ENCODE peak calls at places on chromosomes 5 and 9, in eight cellular contexts. One of them, this sample, is unnamed.

GRCh38 chr9:75186767-75187380 is 98.6 kb downstream of the OSTF1 start:
- DNase-seq in RWPE1: peak; percentile 37
- DNase-seq in memory B cell: no peak
- DNase-seq in stimulated activated CD8-positive, alpha-beta memory T cell treated with anti-CD3 and anti-CD28 coated beads, Interleukin-7, amount 100 ng/mL, for 1 hour: no peak
- DNase-seq in AG10803: peak; percentile 14
- DNase-seq in transverse colon: no peak
- DNase-seq in ecto neural progenitor cell: no peak
- DNase-seq in sigmoid colon: no peak
- DNase-seq in this sample: no peak

GRCh38 chr9:99818439-99818992 is 3.2 kb upstream of the NR4A3 start:
- DNase-seq in RWPE1: no peak
- DNase-seq in memory B cell: no peak
- DNase-seq in stimulated activated CD8-positive, alpha-beta memory T cell treated with anti-CD3 and anti-CD28 coated beads, Interleukin-7, amount 100 ng/mL, for 1 hour: no peak
- DNase-seq in AG10803: no peak
- DNase-seq in transverse colon: no peak
- DNase-seq in ecto neural progenitor cell: peak; percentile 56
- DNase-seq in sigmoid colon: no peak
- DNase-seq in this sample: no peak

GRCh38 chr5:32773944-32774343 is 62.8 kb downstream of the NPR3 start:
- DNase-seq in RWPE1: no peak
- DNase-seq in memory B cell: no peak
- DNase-seq in stimulated activated CD8-positive, alpha-beta memory T cell treated with anti-CD3 and anti-CD28 coated beads, Interleukin-7, amount 100 ng/mL, for 1 hour: no peak
- DNase-seq in AG10803: no peak
- DNase-seq in transverse colon: no peak
- DNase-seq in ecto neural progenitor cell: no peak
- DNase-seq in sigmoid colon: no peak
- DNase-seq in this sample: no peak

GRCh38 chr9:31776471-31776870 is 608.0 kb upstream of the ACO1 start:
- DNase-seq in RWPE1: no peak
- DNase-seq in memory B cell: no peak
- DNase-seq in stimulated activated CD8-positive, alpha-beta memory T cell treated with anti-CD3 and anti-CD28 coated beads, Interleukin-7, amount 100 ng/mL, for 1 hour: no peak
- DNase-seq in AG10803: no peak
- DNase-seq in transverse colon: no peak
- DNase-seq in ecto neural progenitor cell: no peak
- DNase-seq in sigmoid colon: no peak
- DNase-seq in this sample: no peak

GRCh38 chr9:92378825-92379535 is 25.4 kb downstream of the OGN start:
- DNase-seq in RWPE1: no peak
- DNase-seq in memory B cell: no peak
- DNase-seq in stimulated activated CD8-positive, alpha-beta memory T cell treated with anti-CD3 and anti-CD28 coated beads, Interleukin-7, amount 100 ng/mL, for 1 hour: no peak
- DNase-seq in AG10803: peak; percentile 65
- DNase-seq in transverse colon: no peak
- DNase-seq in ecto neural progenitor cell: no peak
- DNase-seq in sigmoid colon: no peak
- DNase-seq in this sample: no peak

GRCh38 chr9:136955943-136956335 is 3.9 kb downstream of the LCN12 start:
- DNase-seq in RWPE1: no peak
- DNase-seq in memory B cell: no peak
- DNase-seq in stimulated activated CD8-positive, alpha-beta memory T cell treated with anti-CD3 and anti-CD28 coated beads, Interleukin-7, amount 100 ng/mL, for 1 hour: no peak
- DNase-seq in AG10803: no peak
- DNase-seq in transverse colon: no peak
- DNase-seq in ecto neural progenitor cell: no peak
- DNase-seq in sigmoid colon: no peak
- DNase-seq in this sample: no peak

GRCh38 chr5:124923131-124923530 is 176.7 kb upstream of the ZNF608 start:
- DNase-seq in RWPE1: no peak
- DNase-seq in memory B cell: no peak
- DNase-seq in stimulated activated CD8-positive, alpha-beta memory T cell treated with anti-CD3 and anti-CD28 coated beads, Interleukin-7, amount 100 ng/mL, for 1 hour: no peak
- DNase-seq in AG10803: peak; percentile 20
- DNase-seq in transverse colon: no peak
- DNase-seq in ecto neural progenitor cell: no peak
- DNase-seq in sigmoid colon: no peak
- DNase-seq in this sample: no peak

GRCh38 chr5:123776761-123777160 is 264.8 kb downstream of the CSNK1G3 start:
- DNase-seq in RWPE1: peak; percentile 26
- DNase-seq in memory B cell: no peak
- DNase-seq in stimulated activated CD8-positive, alpha-beta memory T cell treated with anti-CD3 and anti-CD28 coated beads, Interleukin-7, amount 100 ng/mL, for 1 hour: no peak
- DNase-seq in AG10803: peak; percentile 93
- DNase-seq in transverse colon: no peak
- DNase-seq in ecto neural progenitor cell: no peak
- DNase-seq in sigmoid colon: no peak
- DNase-seq in this sample: no peak

GRCh38 chr9:80061096-80061495 is 489.3 kb downstream of the TLE4 start:
- DNase-seq in RWPE1: no peak
- DNase-seq in memory B cell: no peak
- DNase-seq in stimulated activated CD8-positive, alpha-beta memory T cell treated with anti-CD3 and anti-CD28 coated beads, Interleukin-7, amount 100 ng/mL, for 1 hour: no peak
- DNase-seq in AG10803: peak; percentile 23
- DNase-seq in transverse colon: no peak
- DNase-seq in ecto neural progenitor cell: no peak
- DNase-seq in sigmoid colon: no peak
- DNase-seq in this sample: no peak

GRCh38 chr5:143186623-143187022 is 216.9 kb downstream of the NR3C1 start:
- DNase-seq in RWPE1: no peak
- DNase-seq in memory B cell: no peak
- DNase-seq in stimulated activated CD8-positive, alpha-beta memory T cell treated with anti-CD3 and anti-CD28 coated beads, Interleukin-7, amount 100 ng/mL, for 1 hour: no peak
- DNase-seq in AG10803: no peak
- DNase-seq in transverse colon: no peak
- DNase-seq in ecto neural progenitor cell: no peak
- DNase-seq in sigmoid colon: no peak
- DNase-seq in this sample: no peak

GRCh38 chr5:166781729-166782128 is 1509.7 kb upstream of the WWC1 start:
- DNase-seq in RWPE1: no peak
- DNase-seq in memory B cell: no peak
- DNase-seq in stimulated activated CD8-positive, alpha-beta memory T cell treated with anti-CD3 and anti-CD28 coated beads, Interleukin-7, amount 100 ng/mL, for 1 hour: no peak
- DNase-seq in AG10803: no peak
- DNase-seq in transverse colon: no peak
- DNase-seq in ecto neural progenitor cell: peak; percentile 72
- DNase-seq in sigmoid colon: no peak
- DNase-seq in this sample: no peak

GRCh38 chr5:25006734-25007133 is 362.0 kb upstream of the CDH10 start:
- DNase-seq in RWPE1: no peak
- DNase-seq in memory B cell: no peak
- DNase-seq in stimulated activated CD8-positive, alpha-beta memory T cell treated with anti-CD3 and anti-CD28 coated beads, Interleukin-7, amount 100 ng/mL, for 1 hour: no peak
- DNase-seq in AG10803: peak; percentile 83
- DNase-seq in transverse colon: no peak
- DNase-seq in ecto neural progenitor cell: no peak
- DNase-seq in sigmoid colon: no peak
- DNase-seq in this sample: no peak

GRCh38 chr9:114157516-114158176 is 2.3 kb downstream of the COL27A1 start:
- DNase-seq in RWPE1: no peak
- DNase-seq in memory B cell: no peak
- DNase-seq in stimulated activated CD8-positive, alpha-beta memory T cell treated with anti-CD3 and anti-CD28 coated beads, Interleukin-7, amount 100 ng/mL, for 1 hour: no peak
- DNase-seq in AG10803: peak; percentile 60
- DNase-seq in transverse colon: no peak
- DNase-seq in ecto neural progenitor cell: no peak
- DNase-seq in sigmoid colon: no peak
- DNase-seq in this sample: no peak

GRCh38 chr9:7536310-7536939 is 263.2 kb downstream of the DMAC1 start:
- DNase-seq in RWPE1: no peak
- DNase-seq in memory B cell: no peak
- DNase-seq in stimulated activated CD8-positive, alpha-beta memory T cell treated with anti-CD3 and anti-CD28 coated beads, Interleukin-7, amount 100 ng/mL, for 1 hour: no peak
- DNase-seq in AG10803: peak; percentile 51
- DNase-seq in transverse colon: peak; percentile 57
- DNase-seq in ecto neural progenitor cell: peak; percentile 62
- DNase-seq in sigmoid colon: no peak
- DNase-seq in this sample: peak; percentile 35

GRCh38 chr5:174737335-174737734 is 13.0 kb downstream of the MSX2 start:
- DNase-seq in RWPE1: no peak
- DNase-seq in memory B cell: no peak
- DNase-seq in stimulated activated CD8-positive, alpha-beta memory T cell treated with anti-CD3 and anti-CD28 coated beads, Interleukin-7, amount 100 ng/mL, for 1 hour: no peak
- DNase-seq in AG10803: no peak
- DNase-seq in transverse colon: no peak
- DNase-seq in ecto neural progenitor cell: no peak
- DNase-seq in sigmoid colon: no peak
- DNase-seq in this sample: no peak

GRCh38 chr9:98916660-98917059 is 27.0 kb upstream of the COL15A1 start:
- DNase-seq in RWPE1: no peak
- DNase-seq in memory B cell: no peak
- DNase-seq in stimulated activated CD8-positive, alpha-beta memory T cell treated with anti-CD3 and anti-CD28 coated beads, Interleukin-7, amount 100 ng/mL, for 1 hour: no peak
- DNase-seq in AG10803: no peak
- DNase-seq in transverse colon: peak; percentile 22
- DNase-seq in ecto neural progenitor cell: peak; percentile 78
- DNase-seq in sigmoid colon: peak; percentile 88
- DNase-seq in this sample: no peak

GRCh38 chr5:111772456-111772855 is 15.5 kb upstream of the NREP start:
- DNase-seq in RWPE1: no peak
- DNase-seq in memory B cell: no peak
- DNase-seq in stimulated activated CD8-positive, alpha-beta memory T cell treated with anti-CD3 and anti-CD28 coated beads, Interleukin-7, amount 100 ng/mL, for 1 hour: no peak
- DNase-seq in AG10803: no peak
- DNase-seq in transverse colon: no peak
- DNase-seq in ecto neural progenitor cell: no peak
- DNase-seq in sigmoid colon: no peak
- DNase-seq in this sample: no peak

GRCh38 chr9:98533132-98533531 is 175.6 kb downstream of the GABBR2 start:
- DNase-seq in RWPE1: no peak
- DNase-seq in memory B cell: no peak
- DNase-seq in stimulated activated CD8-positive, alpha-beta memory T cell treated with anti-CD3 and anti-CD28 coated beads, Interleukin-7, amount 100 ng/mL, for 1 hour: no peak
- DNase-seq in AG10803: peak; percentile 24
- DNase-seq in transverse colon: no peak
- DNase-seq in ecto neural progenitor cell: no peak
- DNase-seq in sigmoid colon: no peak
- DNase-seq in this sample: no peak

GRCh38 chr9:134877541-134877940 is 3.1 kb upstream of the FCN2 start:
- DNase-seq in RWPE1: no peak
- DNase-seq in memory B cell: no peak
- DNase-seq in stimulated activated CD8-positive, alpha-beta memory T cell treated with anti-CD3 and anti-CD28 coated beads, Interleukin-7, amount 100 ng/mL, for 1 hour: no peak
- DNase-seq in AG10803: no peak
- DNase-seq in transverse colon: no peak
- DNase-seq in ecto neural progenitor cell: peak; percentile 17
- DNase-seq in sigmoid colon: no peak
- DNase-seq in this sample: no peak

GRCh38 chr9:81550207-81550583 is 139.2 kb downstream of the TLE1 start:
- DNase-seq in RWPE1: no peak
- DNase-seq in memory B cell: no peak
- DNase-seq in stimulated activated CD8-positive, alpha-beta memory T cell treated with anti-CD3 and anti-CD28 coated beads, Interleukin-7, amount 100 ng/mL, for 1 hour: no peak
- DNase-seq in AG10803: no peak
- DNase-seq in transverse colon: no peak
- DNase-seq in ecto neural progenitor cell: no peak
- DNase-seq in sigmoid colon: no peak
- DNase-seq in this sample: no peak

GRCh38 chr5:148932355-148932935 is 106.0 kb downstream of the ADRB2 start:
- DNase-seq in RWPE1: no peak
- DNase-seq in memory B cell: no peak
- DNase-seq in stimulated activated CD8-positive, alpha-beta memory T cell treated with anti-CD3 and anti-CD28 coated beads, Interleukin-7, amount 100 ng/mL, for 1 hour: no peak
- DNase-seq in AG10803: peak; percentile 56
- DNase-seq in transverse colon: no peak
- DNase-seq in ecto neural progenitor cell: no peak
- DNase-seq in sigmoid colon: no peak
- DNase-seq in this sample: no peak

GRCh38 chr5:10307206-10308148 is at the start of gene CMBL:
- DNase-seq in RWPE1: peak; percentile 77
- DNase-seq in memory B cell: peak; percentile 13
- DNase-seq in stimulated activated CD8-positive, alpha-beta memory T cell treated with anti-CD3 and anti-CD28 coated beads, Interleukin-7, amount 100 ng/mL, for 1 hour: no peak
- DNase-seq in AG10803: peak; percentile 46
- DNase-seq in transverse colon: peak; percentile 77
- DNase-seq in ecto neural progenitor cell: peak; percentile 73
- DNase-seq in sigmoid colon: peak; percentile 69
- DNase-seq in this sample: no peak

GRCh38 chr9:118000581-118000980 is 296.4 kb downstream of the TLR4 start:
- DNase-seq in RWPE1: no peak
- DNase-seq in memory B cell: no peak
- DNase-seq in stimulated activated CD8-positive, alpha-beta memory T cell treated with anti-CD3 and anti-CD28 coated beads, Interleukin-7, amount 100 ng/mL, for 1 hour: no peak
- DNase-seq in AG10803: no peak
- DNase-seq in transverse colon: no peak
- DNase-seq in ecto neural progenitor cell: no peak
- DNase-seq in sigmoid colon: no peak
- DNase-seq in this sample: no peak

GRCh38 chr5:83837261-83837894 is 116.7 kb upstream of the HAPLN1 start:
- DNase-seq in RWPE1: no peak
- DNase-seq in memory B cell: no peak
- DNase-seq in stimulated activated CD8-positive, alpha-beta memory T cell treated with anti-CD3 and anti-CD28 coated beads, Interleukin-7, amount 100 ng/mL, for 1 hour: no peak
- DNase-seq in AG10803: peak; percentile 76
- DNase-seq in transverse colon: no peak
- DNase-seq in ecto neural progenitor cell: no peak
- DNase-seq in sigmoid colon: no peak
- DNase-seq in this sample: no peak

GRCh38 chr9:86246752-86247161 is 12.7 kb downstream of the C9orf153 start:
- DNase-seq in RWPE1: no peak
- DNase-seq in memory B cell: no peak
- DNase-seq in stimulated activated CD8-positive, alpha-beta memory T cell treated with anti-CD3 and anti-CD28 coated beads, Interleukin-7, amount 100 ng/mL, for 1 hour: no peak
- DNase-seq in AG10803: peak; percentile 13
- DNase-seq in transverse colon: no peak
- DNase-seq in ecto neural progenitor cell: no peak
- DNase-seq in sigmoid colon: no peak
- DNase-seq in this sample: no peak

GRCh38 chr5:138035605-138036537 is 3.0 kb upstream of the FAM13B start:
- DNase-seq in RWPE1: peak; percentile 82
- DNase-seq in memory B cell: peak; percentile 51
- DNase-seq in stimulated activated CD8-positive, alpha-beta memory T cell treated with anti-CD3 and anti-CD28 coated beads, Interleukin-7, amount 100 ng/mL, for 1 hour: peak; percentile 27
- DNase-seq in AG10803: peak; percentile 91
- DNase-seq in transverse colon: peak; percentile 66
- DNase-seq in ecto neural progenitor cell: peak; percentile 66
- DNase-seq in sigmoid colon: peak; percentile 75
- DNase-seq in this sample: peak; percentile 67

GRCh38 chr9:130120207-130120587 is 52.0 kb upstream of the NCS1 start:
- DNase-seq in RWPE1: no peak
- DNase-seq in memory B cell: no peak
- DNase-seq in stimulated activated CD8-positive, alpha-beta memory T cell treated with anti-CD3 and anti-CD28 coated beads, Interleukin-7, amount 100 ng/mL, for 1 hour: no peak
- DNase-seq in AG10803: no peak
- DNase-seq in transverse colon: no peak
- DNase-seq in ecto neural progenitor cell: no peak
- DNase-seq in sigmoid colon: no peak
- DNase-seq in this sample: no peak

GRCh38 chr5:307306-307705 is 14.2 kb upstream of the AHRR start:
- DNase-seq in RWPE1: no peak
- DNase-seq in memory B cell: no peak
- DNase-seq in stimulated activated CD8-positive, alpha-beta memory T cell treated with anti-CD3 and anti-CD28 coated beads, Interleukin-7, amount 100 ng/mL, for 1 hour: no peak
- DNase-seq in AG10803: no peak
- DNase-seq in transverse colon: no peak
- DNase-seq in ecto neural progenitor cell: peak; percentile 19
- DNase-seq in sigmoid colon: no peak
- DNase-seq in this sample: no peak

GRCh38 chr9:33449715-33450114 is 2.3 kb upstream of the AQP3 start:
- DNase-seq in RWPE1: no peak
- DNase-seq in memory B cell: no peak
- DNase-seq in stimulated activated CD8-positive, alpha-beta memory T cell treated with anti-CD3 and anti-CD28 coated beads, Interleukin-7, amount 100 ng/mL, for 1 hour: no peak
- DNase-seq in AG10803: no peak
- DNase-seq in transverse colon: no peak
- DNase-seq in ecto neural progenitor cell: no peak
- DNase-seq in sigmoid colon: no peak
- DNase-seq in this sample: no peak

GRCh38 chr5:113214026-113214425 is 220.8 kb downstream of the TSSK1B start:
- DNase-seq in RWPE1: no peak
- DNase-seq in memory B cell: no peak
- DNase-seq in stimulated activated CD8-positive, alpha-beta memory T cell treated with anti-CD3 and anti-CD28 coated beads, Interleukin-7, amount 100 ng/mL, for 1 hour: no peak
- DNase-seq in AG10803: no peak
- DNase-seq in transverse colon: no peak
- DNase-seq in ecto neural progenitor cell: peak; percentile 55
- DNase-seq in sigmoid colon: no peak
- DNase-seq in this sample: no peak

GRCh38 chr9:103041961-103042360 is 46.8 kb downstream of the CYLC2 start:
- DNase-seq in RWPE1: no peak
- DNase-seq in memory B cell: no peak
- DNase-seq in stimulated activated CD8-positive, alpha-beta memory T cell treated with anti-CD3 and anti-CD28 coated beads, Interleukin-7, amount 100 ng/mL, for 1 hour: no peak
- DNase-seq in AG10803: no peak
- DNase-seq in transverse colon: no peak
- DNase-seq in ecto neural progenitor cell: no peak
- DNase-seq in sigmoid colon: no peak
- DNase-seq in this sample: no peak

GRCh38 chr9:82922686-82923085 is 140.3 kb downstream of the RASEF start:
- DNase-seq in RWPE1: no peak
- DNase-seq in memory B cell: no peak
- DNase-seq in stimulated activated CD8-positive, alpha-beta memory T cell treated with anti-CD3 and anti-CD28 coated beads, Interleukin-7, amount 100 ng/mL, for 1 hour: no peak
- DNase-seq in AG10803: no peak
- DNase-seq in transverse colon: no peak
- DNase-seq in ecto neural progenitor cell: no peak
- DNase-seq in sigmoid colon: no peak
- DNase-seq in this sample: no peak